ENCODE peak calls at places on chromosomes 2 and 18, in seven cellular contexts. L is SK-N-SH, P is GM12878, B is HCT116, S is H1, N is K562, V is HepG2. Z is an unnamed sample.

GRCh38 chr2:221429741-221430491 is 142.2 kb downstream of the EPHA4 start:
- DNase-seq in L (no peak), P (no peak), B (no peak), S (no peak), N (no peak), V (no peak), Z (no peak)

GRCh38 chr2:146734042-146734715 is 1110.7 kb upstream of the ACVR2A start:
- DNase-seq in L (peak; percentile 35), P (peak; percentile 5), B (peak; percentile 60), S (no peak), N (peak; percentile 16), V (peak; percentile 62), Z (no peak)

GRCh38 chr2:38190542-38191218 is 114.7 kb upstream of the CYP1B1 start:
- DNase-seq in L (no peak), P (no peak), B (no peak), S (no peak), N (no peak), V (no peak), Z (no peak)

GRCh38 chr2:237674731-237675276 is 47.4 kb downstream of the LRRFIP1 start:
- DNase-seq in L (peak; percentile 90), P (peak; percentile 77), B (no peak), S (peak; percentile 76), N (peak; percentile 12), V (peak; percentile 66), Z (no peak)

GRCh38 chr2:57726294-57726693 is 320.3 kb upstream of the VRK2 start:
- DNase-seq in L (no peak), P (peak; percentile 5), B (no peak), S (no peak), N (no peak), V (no peak), Z (no peak)

GRCh38 chr2:115369380-115369779 is 926.9 kb downstream of the DPP10 start:
- DNase-seq in L (no peak), P (no peak), B (no peak), S (no peak), N (no peak), V (no peak), Z (no peak)

GRCh38 chr2:164841719-164842623 is at the start of gene COBLL1:
- DNase-seq in L (peak; percentile 82), P (no peak), B (peak; percentile 71), S (peak; percentile 93), N (peak; percentile 49), V (peak; percentile 84), Z (peak; percentile 47)

GRCh38 chr2:72916743-72917137 is 579 bp upstream of the EMX1 start:
- DNase-seq in L (peak; percentile 46), P (no peak), B (no peak), S (peak; percentile 80), N (no peak), V (no peak), Z (no peak)

GRCh38 chr18:62643181-62643580 is 72.2 kb upstream of the PHLPP1 start:
- DNase-seq in L (no peak), P (no peak), B (no peak), S (no peak), N (no peak), V (no peak), Z (no peak)

GRCh38 chr2:239178484-239178883 is 222.3 kb downstream of the HDAC4 start:
- DNase-seq in L (no peak), P (no peak), B (no peak), S (no peak), N (no peak), V (no peak), Z (no peak)
- TF ChIP-seq JUND in L (no peak), P (no peak), B (no peak), S (no peak), N (no peak), V (no peak), Z (no peak)

GRCh38 chr18:26535630-26536029 is 12.7 kb downstream of the KCTD1 start:
- DNase-seq in L (no peak), P (no peak), B (no peak), S (no peak), N (no peak), V (no peak), Z (no peak)
- TF ChIP-seq JUND in L (no peak), P (no peak), B (no peak), S (no peak), N (no peak), V (no peak), Z (no peak)

GRCh38 chr2:225889452-225889851 is 489.9 kb downstream of the NYAP2 start:
- DNase-seq in L (peak; percentile 7), P (no peak), B (peak; percentile 60), S (no peak), N (peak; percentile 1), V (peak; percentile 57), Z (peak; percentile 53)
- TF ChIP-seq JUND in L (peak; percentile 39), P (no peak), B (peak; percentile 62), S (no peak), N (no peak), V (no peak), Z (no peak)

GRCh38 chr2:158546412-158547144 is 89.8 kb downstream of the PKP4 start:
- DNase-seq in L (no peak), P (no peak), B (no peak), S (no peak), N (peak; percentile 9), V (no peak), Z (no peak)
- TF ChIP-seq JUND in L (no peak), P (no peak), B (no peak), S (no peak), N (no peak), V (no peak), Z (no peak)

DNA sequence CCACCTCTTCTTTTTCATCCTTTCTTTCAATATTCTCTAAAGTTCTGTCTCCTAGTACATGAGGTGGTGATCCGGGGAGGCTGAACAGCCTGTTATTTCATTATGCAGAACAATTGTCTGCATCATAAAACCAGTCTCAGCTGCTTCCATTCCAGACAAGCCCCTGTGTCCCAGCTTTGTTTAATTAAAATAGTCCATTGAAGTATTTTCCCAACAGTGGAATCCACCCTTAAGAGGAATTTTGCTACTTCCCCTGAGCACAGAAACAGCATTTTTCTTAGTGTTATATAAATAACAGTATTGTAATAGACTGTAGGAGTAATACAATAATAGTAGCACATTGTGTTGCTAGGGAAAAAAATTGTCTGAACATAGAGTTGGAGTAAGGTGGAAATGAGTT is 395.4 kb upstream of the TCF4 start:
- DNase-seq in L (no peak), P (no peak), B (no peak), S (no peak), N (no peak), V (no peak), Z (no peak)
- TF ChIP-seq JUND in L (no peak), P (no peak), B (no peak), S (no peak), N (no peak), V (no peak), Z (no peak)

GRCh38 chr2:205709319-205709718 is 27.0 kb downstream of the NRP2 start:
- DNase-seq in L (no peak), P (no peak), B (no peak), S (no peak), N (no peak), V (no peak), Z (no peak)

GRCh38 chr2:205705511-205706397 is 23.5 kb downstream of the NRP2 start:
- DNase-seq in L (no peak), P (no peak), B (no peak), S (no peak), N (no peak), V (no peak), Z (no peak)

GRCh38 chr2:205704101-205704741 is 21.9 kb downstream of the NRP2 start:
- DNase-seq in L (no peak), P (no peak), B (no peak), S (no peak), N (no peak), V (peak; percentile 65), Z (no peak)

GRCh38 chr2:205708231-205708631 is 25.9 kb downstream of the NRP2 start:
- DNase-seq in L (no peak), P (no peak), B (no peak), S (no peak), N (no peak), V (no peak), Z (no peak)

GRCh38 chr2:205706769-205707375 is 24.6 kb downstream of the NRP2 start:
- DNase-seq in L (no peak), P (peak; percentile 84), B (no peak), S (no peak), N (no peak), V (no peak), Z (no peak)
- TF ChIP-seq JUND in L (peak; percentile 68), P (no peak), B (no peak), S (no peak), N (no peak), V (no peak), Z (no peak)

GRCh38 chr2:6810961-6811360 is 54.7 kb downstream of the CMPK2 start:
- DNase-seq in L (no peak), P (no peak), B (no peak), S (no peak), N (no peak), V (no peak), Z (no peak)

GRCh38 chr2:6814869-6815268 is 50.8 kb downstream of the CMPK2 start:
- DNase-seq in L (no peak), P (no peak), B (no peak), S (no peak), N (no peak), V (no peak), Z (no peak)

GRCh38 chr2:6813573-6813972 is 52.1 kb downstream of the CMPK2 start:
- DNase-seq in L (no peak), P (no peak), B (no peak), S (no peak), N (no peak), V (no peak), Z (no peak)

GRCh38 chr2:6814312-6814711 is 51.4 kb downstream of the CMPK2 start:
- DNase-seq in L (no peak), P (no peak), B (no peak), S (no peak), N (no peak), V (no peak), Z (no peak)

DNA sequence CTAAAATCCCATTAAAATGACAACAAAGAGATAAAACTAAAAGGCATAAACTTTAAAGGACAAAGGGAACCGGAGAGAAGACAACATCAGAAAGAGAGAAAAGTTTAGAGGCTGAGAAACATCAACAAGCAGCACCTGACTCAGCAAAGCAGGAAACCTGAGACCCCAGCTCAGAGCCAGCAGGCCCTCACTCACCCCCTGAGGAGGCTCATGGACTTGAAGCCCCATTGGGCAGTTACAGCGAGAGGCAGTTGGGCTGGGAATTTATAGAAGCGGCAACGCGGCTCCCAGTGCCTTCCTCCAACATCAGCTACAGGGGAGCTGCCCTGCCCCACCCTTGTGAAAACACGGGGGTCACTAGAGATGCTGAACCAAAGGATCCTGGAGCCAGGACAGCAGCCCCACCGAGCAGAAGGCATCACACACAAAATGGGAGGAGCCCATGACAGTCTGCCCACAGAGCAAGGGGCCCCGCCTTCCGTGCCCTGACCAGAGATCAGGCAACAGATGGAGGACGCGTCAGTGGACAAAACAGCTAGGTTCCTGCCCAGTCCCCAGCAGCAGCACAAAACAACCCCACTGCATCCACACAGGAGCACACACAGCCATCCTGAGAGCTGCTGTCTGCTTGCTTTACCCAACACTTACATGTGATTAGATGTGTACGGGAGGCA is 52.7 kb downstream of the CMPK2 start:
- DNase-seq in L (no peak), P (no peak), B (no peak), S (no peak), N (no peak), V (no peak), Z (no peak)
- TF ChIP-seq JUND in L (no peak), P (no peak), B (no peak), S (no peak), N (no peak), V (no peak), Z (no peak)